ENCODE peak calls at places on chromosomes 12 and 14, in six cellular contexts. Y is SK-N-SH, X is HCT116, L is HepG2, H is K562, G is GM12878. V is an unnamed sample.

GRCh38 chr12:2566161-2566560 is 228.6 kb upstream of the FKBP4 start:
- DNase-seq in Y (no peak), X (no peak), L (no peak), H (no peak), G (no peak), V (no peak)

GRCh38 chr12:78671295-78671694 is 193.3 kb upstream of the SYT1 start:
- DNase-seq in Y (no peak), X (no peak), L (no peak), H (no peak), G (no peak), V (no peak)

GRCh38 chr12:53274445-53274844 is 6.3 kb downstream of the ESPL1 start:
- DNase-seq in Y (no peak), X (no peak), L (no peak), H (no peak), G (no peak), V (no peak)

GRCh38 chr14:25308244-25308643 is 258.3 kb upstream of the STXBP6 start:
- DNase-seq in Y (no peak), X (no peak), L (peak), H (no peak), G (no peak), V (no peak)

GRCh38 chr14:65751510-65751909 is 339.0 kb downstream of the FUT8 start:
- DNase-seq in Y (no peak), X (no peak), L (no peak), H (no peak), G (no peak), V (no peak)

GRCh38 chr12:106031736-106032135 is 107.0 kb downstream of the NUAK1 start:
- DNase-seq in Y (no peak), X (no peak), L (no peak), H (no peak), G (no peak), V (no peak)

GRCh38 chr14:91866061-91866460 is 1.3 kb downstream of the TC2N start:
- DNase-seq in Y (no peak), X (no peak), L (no peak), H (no peak), G (no peak), V (no peak)

GRCh38 chr14:23569443-23570151 is 2.0 kb upstream of the AP1G2 start:
- DNase-seq in Y (peak), X (peak), L (peak), H (peak), G (no peak), V (no peak)

GRCh38 chr14:99574099-99574880 is 29.7 kb downstream of the CCDC85C start:
- DNase-seq in Y (peak), X (no peak), L (peak), H (no peak), G (no peak), V (no peak)

GRCh38 chr14:23385840-23386657 is 9.2 kb downstream of the CMTM5 start:
- DNase-seq in Y (no peak), X (no peak), L (peak), H (no peak), G (no peak), V (no peak)

GRCh38 chr12:112908548-112908947 is 1.8 kb downstream of the OAS1 start:
- DNase-seq in Y (no peak), X (no peak), L (no peak), H (no peak), G (no peak), V (no peak)

GRCh38 chr14:64465856-64466554 is 706 bp downstream of the AKAP5 start:
- DNase-seq in Y (peak), X (no peak), L (no peak), H (no peak), G (no peak), V (no peak)

GRCh38 chr12:100512692-100513091 is 39.0 kb downstream of the NR1H4 start:
- DNase-seq in Y (no peak), X (no peak), L (peak), H (no peak), G (no peak), V (no peak)

GRCh38 chr12:96327889-96328288 is 72.3 kb downstream of the CDK17 start:
- DNase-seq in Y (no peak), X (no peak), L (no peak), H (no peak), G (no peak), V (no peak)

GRCh38 chr14:24818823-24819341 is 184.9 kb upstream of the GZMB start:
- DNase-seq in Y (no peak), X (no peak), L (no peak), H (no peak), G (no peak), V (no peak)

GRCh38 chr12:49057888-49058287 is 2.7 kb downstream of the KMT2D start:
- DNase-seq in Y (peak), X (no peak), L (no peak), H (no peak), G (no peak), V (no peak)

DNA sequence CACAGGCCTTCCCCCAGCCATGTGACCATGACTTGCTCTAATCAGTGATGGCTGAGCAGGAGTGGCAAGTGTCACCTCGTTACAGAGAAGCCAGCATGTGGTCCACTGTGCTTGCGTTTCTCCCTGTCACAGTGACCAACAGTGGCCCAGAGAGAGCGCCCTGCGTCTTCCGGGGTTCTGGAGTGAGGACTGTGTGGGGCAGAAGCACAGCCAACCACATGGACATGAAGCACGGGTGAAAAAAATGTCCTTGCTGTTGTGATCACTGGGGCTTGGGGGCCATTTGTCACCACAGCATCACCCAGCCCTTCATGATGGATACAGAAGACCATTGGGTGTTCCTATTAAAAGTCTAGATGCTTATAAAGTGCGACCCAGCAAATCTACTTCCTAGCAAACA is 174.6 kb upstream of the C14orf180 start:
- DNase-seq in Y (no peak), X (no peak), L (no peak), H (no peak), G (no peak), V (no peak)
- TF ChIP-seq REST in Y (no peak), X (no peak), L (no peak), H (no peak), G (no peak), V (no peak)

DNA sequence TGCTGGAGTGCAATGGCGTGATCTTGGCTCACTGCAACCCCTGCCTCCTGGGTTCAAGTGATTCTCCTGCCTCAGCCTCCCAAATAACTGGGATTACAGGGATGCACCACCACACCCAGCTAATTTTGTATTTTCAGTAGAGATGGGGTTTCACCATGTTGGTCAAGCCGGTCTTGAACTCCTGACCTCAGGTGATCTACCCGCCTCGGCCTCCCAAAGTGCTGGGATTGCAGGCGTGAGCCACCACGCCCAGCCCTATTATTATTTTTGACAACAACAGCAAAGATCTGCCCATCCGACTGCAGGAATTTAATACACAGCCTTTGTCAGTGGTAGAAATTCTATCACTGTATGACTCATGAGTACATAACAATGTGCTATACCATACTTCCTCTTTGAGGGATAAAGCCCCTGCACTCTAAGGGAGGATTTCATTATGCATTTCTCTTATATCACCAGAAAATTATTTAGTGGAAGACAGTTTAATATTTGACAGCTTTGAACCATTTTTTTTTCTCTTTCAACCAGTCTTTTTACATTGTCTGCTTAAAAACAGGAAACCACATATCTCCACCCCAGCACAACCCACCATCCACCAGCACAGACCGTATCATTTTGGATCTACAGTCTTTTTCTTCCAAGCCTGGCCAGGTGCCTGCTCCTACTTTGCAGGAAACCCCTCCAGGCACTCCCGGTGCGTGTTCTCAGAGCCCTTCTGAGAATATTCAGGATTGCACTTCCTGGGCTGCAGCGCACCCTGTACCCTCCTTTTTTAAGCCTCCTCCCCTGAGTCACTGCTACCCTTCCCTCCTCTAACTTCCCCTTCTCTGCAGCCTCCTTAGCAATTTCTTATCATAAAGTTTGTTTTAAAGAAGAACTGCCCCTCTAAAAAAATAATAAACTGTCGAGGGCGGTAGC is 594 bp downstream of the ARHGDIB start:
- DNase-seq in Y (no peak), X (no peak), L (no peak), H (no peak), G (no peak), V (no peak)
- H3K27ac ChIP-seq in Y (peak), X (no peak), L (no peak), H (peak), G (peak), V (no peak)

GRCh38 chr12:17284873-17285272 is 678.9 kb upstream of the LMO3 start:
- DNase-seq in Y (no peak), X (no peak), L (no peak), H (no peak), G (no peak), V (no peak)
- TF ChIP-seq SIN3A in Y (no peak), X (no peak), L (no peak), H (no peak), G (no peak), V (no peak)

GRCh38 chr14:50109342-50109741 is 7.0 kb downstream of the VCPKMT start:
- DNase-seq in Y (peak), X (peak), L (peak), H (no peak), G (no peak), V (no peak)
- TF ChIP-seq REST in Y (no peak), X (no peak), L (no peak), H (no peak), G (no peak), V (no peak)

GRCh38 chr14:72636094-72636493 is 257.8 kb downstream of the DPF3 start:
- DNase-seq in Y (no peak), X (no peak), L (no peak), H (no peak), G (no peak), V (no peak)
- H3K27ac ChIP-seq in Y (peak), X (no peak), L (no peak), H (no peak), G (no peak), V (no peak)